ENCODE peak calls at places on chromosome 12, in ten cellular contexts. Q is IMR-90, G is tibial artery, W is heart left ventricle, F is upper lobe of right lung, C is thoracic aorta, K is adipocyte, X is neural progenitor cell, A is fibroblast of lung, B is cardiac muscle cell. N is an unnamed sample.

GRCh38 chr12:54294152-54294913 is 6.5 kb downstream of the NFE2 start:
- DNase-seq in X (peak; percentile 63), W (peak; percentile 48), A (no peak), F (peak; percentile 85), K (peak; percentile 51), G (no peak), C (no peak), B (peak; percentile 41), Q (no peak), N (peak; percentile 86)

GRCh38 chr12:53660064-53660463 is 15.8 kb downstream of the ATP5MC2 start:
- DNase-seq in A (peak; percentile 26), X (no peak), W (peak; percentile 65), G (peak; percentile 41), B (peak; percentile 78), F (no peak), K (peak; percentile 11), Q (no peak), C (no peak), N (no peak)

GRCh38 chr12:83365317-83365716 is 678.6 kb downstream of the TMTC2 start:
- DNase-seq in B (no peak), K (no peak), W (no peak), G (no peak), X (no peak), F (no peak), C (no peak), A (no peak), Q (no peak), N (no peak)

GRCh38 chr12:27814411-27814810 is 34.4 kb upstream of the MANSC4 start:
- DNase-seq in Q (no peak), W (no peak), K (no peak), A (peak; percentile 7), F (no peak), G (no peak), X (no peak), B (no peak), C (no peak), N (no peak)

GRCh38 chr12:106251636-106252035 is 3.8 kb upstream of the CKAP4 start:
- DNase-seq in X (peak; percentile 12), A (peak; percentile 27), K (peak; percentile 53), W (no peak), C (no peak), F (no peak), Q (peak; percentile 56), G (no peak), B (peak; percentile 13), N (no peak)

GRCh38 chr12:22978962-22979361 is 354.0 kb downstream of the ETNK1 start:
- DNase-seq in G (no peak), B (peak; percentile 90), C (no peak), Q (peak; percentile 95), W (no peak), K (peak; percentile 72), X (no peak), F (no peak), A (peak; percentile 97), N (no peak)

GRCh38 chr12:27347779-27348178 is 15.1 kb downstream of the BMAL2 start:
- DNase-seq in W (no peak), Q (no peak), A (no peak), C (no peak), B (no peak), G (no peak), F (no peak), K (no peak), X (no peak), N (no peak)

GRCh38 chr12:110780448-110780847 is 37.8 kb upstream of the PPP1CC start:
- DNase-seq in X (no peak), C (no peak), B (no peak), W (no peak), A (no peak), K (no peak), G (no peak), F (no peak), Q (no peak), N (no peak)

GRCh38 chr12:24226745-24227350 is 277.4 kb upstream of the SOX5 start:
- DNase-seq in F (no peak), G (peak; percentile 76), C (peak; percentile 26), X (no peak), Q (peak; percentile 91), B (peak; percentile 91), K (peak; percentile 4), A (peak; percentile 96), W (peak; percentile 41), N (no peak)

GRCh38 chr12:53388932-53389331 is 9.0 kb downstream of the SP1 start:
- DNase-seq in B (no peak), K (no peak), F (no peak), X (no peak), A (no peak), W (no peak), C (no peak), G (no peak), Q (no peak), N (no peak)

DNA sequence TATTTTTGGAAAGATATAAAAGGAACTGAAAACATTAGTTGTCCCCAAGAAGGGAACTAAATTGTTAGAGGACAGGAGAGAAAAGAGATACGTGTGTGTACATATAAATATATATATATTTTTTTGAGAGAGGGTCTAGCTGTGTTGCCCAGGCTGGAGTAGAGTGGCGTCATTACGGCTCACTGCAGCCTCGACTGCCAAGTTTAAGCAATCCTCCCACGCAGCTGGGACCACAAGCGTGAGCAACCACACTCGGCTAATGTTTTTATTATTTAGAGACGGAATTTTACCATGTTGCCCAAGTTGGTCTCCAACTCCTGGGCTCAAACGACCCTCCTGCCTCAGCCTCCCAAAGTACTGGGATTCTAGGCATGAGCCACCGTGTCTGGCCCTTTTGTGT is 16.2 kb upstream of the NOP2 start:
- DNase-seq in X (no peak), G (no peak), C (no peak), Q (no peak), W (no peak), F (no peak), K (no peak), A (no peak), B (peak; percentile 18), N (no peak)
- H3K36me3 ChIP-seq in X (peaks cover 36% of the 10 kb centered on the region), G (peaks cover 94% of the 10 kb centered on the region), C (peaks cover 85% of the 10 kb centered on the region), Q (peaks cover 73% of the 10 kb centered on the region), W (peaks cover 100% of the 10 kb centered on the region), F (peaks cover 100% of the 10 kb centered on the region), K (peaks cover 88% of the 10 kb centered on the region), A (peaks cover 30% of the 10 kb centered on the region), B (peaks cover 84% of the 10 kb centered on the region), N (peaks cover 55% of the 10 kb centered on the region)

GRCh38 chr12:52091869-52092268 is 12.4 kb downstream of the SMIM41 start:
- DNase-seq in B (no peak), G (no peak), A (no peak), F (peak; percentile 41), W (no peak), K (no peak), Q (no peak), C (no peak), X (no peak), N (peak; percentile 30)

GRCh38 chr12:52097045-52097666 is 17.7 kb downstream of the SMIM41 start:
- DNase-seq in K (no peak), Q (no peak), C (no peak), X (no peak), F (peak; percentile 29), A (no peak), W (no peak), B (no peak), G (no peak), N (peak; percentile 19)

GRCh38 chr12:52093346-52093745 is 13.8 kb downstream of the SMIM41 start:
- DNase-seq in Q (no peak), F (peak; percentile 52), B (no peak), A (no peak), X (no peak), K (no peak), C (no peak), W (no peak), G (no peak), N (peak; percentile 26)

GRCh38 chr12:52091061-52091460 is 11.6 kb downstream of the SMIM41 start:
- DNase-seq in C (no peak), W (no peak), G (no peak), Q (no peak), B (no peak), K (no peak), X (no peak), F (peak; percentile 38), A (no peak), N (peak; percentile 71)

GRCh38 chr12:52096332-52097044 is 17.0 kb downstream of the SMIM41 start:
- DNase-seq in A (no peak), B (no peak), C (no peak), G (no peak), F (no peak), W (no peak), K (no peak), X (no peak), Q (no peak), N (no peak)
- H3K27me3 ChIP-seq in A (no peaks in the 10 kb centered on the region), B (peaks cover 29% of the 10 kb centered on the region), C (no peaks in the 10 kb centered on the region), G (peaks cover 30% of the 10 kb centered on the region), F (no peaks in the 10 kb centered on the region), W (peaks cover 6% of the 10 kb centered on the region), K (peaks cover 32% of the 10 kb centered on the region), X (peaks cover 38% of the 10 kb centered on the region), Q (peaks cover 23% of the 10 kb centered on the region), N (no peaks in the 10 kb centered on the region)

GRCh38 chr12:124487834-124488165 is 79.6 kb downstream of the NCOR2 start:
- DNase-seq in G (no peak), Q (no peak), W (no peak), B (no peak), X (no peak), F (no peak), C (no peak), A (no peak), K (no peak), N (peak; percentile 61)
- H3K36me3 ChIP-seq in G (no peaks in the 10 kb centered on the region), Q (peaks cover 45% of the 10 kb centered on the region), W (peaks cover 30% of the 10 kb centered on the region), B (no peaks in the 10 kb centered on the region), X (no peaks in the 10 kb centered on the region), F (peaks cover 26% of the 10 kb centered on the region), C (peaks cover 19% of the 10 kb centered on the region), A (peaks cover 5% of the 10 kb centered on the region), K (peaks cover 14% of the 10 kb centered on the region), N (peaks cover 14% of the 10 kb centered on the region)

GRCh38 chr12:51838036-51838435 is 10.5 kb downstream of the FIGNL2 start:
- DNase-seq in K (no peak), C (no peak), G (no peak), F (no peak), W (no peak), B (no peak), X (peak; percentile 59), Q (no peak), A (no peak), N (no peak)

GRCh38 chr12:51838762-51839161 is 9.8 kb downstream of the FIGNL2 start:
- DNase-seq in X (no peak), K (no peak), A (no peak), F (no peak), G (no peak), B (no peak), Q (no peak), W (no peak), C (no peak), N (no peak)

GRCh38 chr12:51837286-51837685 is 11.2 kb downstream of the FIGNL2 start:
- DNase-seq in A (no peak), B (no peak), Q (no peak), X (peak; percentile 64), K (no peak), C (no peak), F (no peak), W (no peak), G (no peak), N (no peak)

GRCh38 chr12:51836012-51836832 is 12.3 kb downstream of the FIGNL2 start:
- DNase-seq in F (no peak), K (no peak), B (no peak), X (peak; percentile 85), A (no peak), G (no peak), C (no peak), Q (no peak), W (no peak), N (peak; percentile 89)

DNA sequence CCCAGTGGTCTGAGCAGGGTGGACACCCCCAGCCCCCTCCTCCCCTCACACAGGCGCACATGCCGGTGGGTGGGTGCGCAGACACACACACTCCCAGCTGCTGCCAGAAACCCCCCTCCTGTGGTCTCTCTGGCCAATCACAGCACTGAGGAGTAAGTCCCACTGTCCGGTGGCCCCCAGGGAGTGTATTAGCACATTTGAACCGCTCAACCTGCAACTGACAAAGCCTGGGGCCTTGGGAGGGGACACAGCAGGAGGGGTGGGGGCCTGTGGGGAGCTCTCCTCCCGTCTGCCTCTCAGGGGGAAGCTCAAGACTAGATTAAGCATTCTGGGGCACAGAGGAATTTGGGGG is 11.7 kb downstream of the FIGNL2 start:
- DNase-seq in F (no peak), B (no peak), X (peak; percentile 79), Q (no peak), A (no peak), W (no peak), G (no peak), K (no peak), C (no peak), N (peak; percentile 70)
- H3K27me3 ChIP-seq in F (peaks cover 8% of the 10 kb centered on the region), B (no peaks in the 10 kb centered on the region), X (no peaks in the 10 kb centered on the region), Q (peaks cover 83% of the 10 kb centered on the region), A (peaks cover 48% of the 10 kb centered on the region), W (no peaks in the 10 kb centered on the region), G (peaks cover 78% of the 10 kb centered on the region), K (peaks cover 63% of the 10 kb centered on the region), C (no peaks in the 10 kb centered on the region), N (no peaks in the 10 kb centered on the region)

N was measured in H7.